ENCODE peak calls at places on chromosomes 16 and 17, in six cellular contexts. G is brain microvascular endothelial cell, I is activated B cell treated with CpG ODN at 0.5 μM for 24 hours, V is pancreas, W is progenitor cell of endocrine pancreas, Y is type B pancreatic cell. P is an unnamed sample.

GRCh38 chr16:47392114-47392513 is 68.7 kb downstream of the ITFG1 start:
- DNase-seq in G (peak; percentile 56), W (no peak), V (no peak), I (no peak), Y (no peak), P (no peak)

GRCh38 chr17:28342313-28342712 is 6.8 kb downstream of the TNFAIP1 start:
- DNase-seq in G (no peak), I (no peak), Y (no peak), W (no peak), V (no peak), P (no peak)

GRCh38 chr17:13509561-13509960 is 92.2 kb downstream of the HS3ST3A1 start:
- DNase-seq in G (no peak), I (no peak), V (no peak), Y (no peak), W (no peak), P (no peak)

GRCh38 chr17:43907425-43907981 is at the start of gene MPP2:
- DNase-seq in I (peak; percentile 42), W (peak; percentile 72), Y (peak; percentile 88), G (peak; percentile 35), V (peak; percentile 87), P (peak; percentile 31)

GRCh38 chr16:57091200-57091989 is 988 bp upstream of the CPNE2 start:
- DNase-seq in W (peak; percentile 26), G (peak; percentile 45), Y (no peak), V (no peak), I (no peak), P (no peak)

GRCh38 chr16:2537451-2538379 is at the start of gene PDPK1:
- DNase-seq in I (peak; percentile 85), Y (peak; percentile 95), V (peak; percentile 97), W (peak; percentile 90), G (peak; percentile 85), P (peak; percentile 92)

GRCh38 chr16:3553138-3553923 is 23.9 kb downstream of the NLRC3 start:
- DNase-seq in Y (no peak), I (no peak), V (no peak), G (no peak), W (no peak), P (no peak)

GRCh38 chr16:22734313-22734869 is 79.6 kb upstream of the HS3ST2 start:
- DNase-seq in Y (no peak), V (no peak), G (no peak), W (no peak), I (no peak), P (no peak)

GRCh38 chr17:64651889-64652288 is 10.2 kb downstream of the SMURF2 start:
- DNase-seq in W (no peak), V (no peak), Y (no peak), G (no peak), I (no peak), P (no peak)

GRCh38 chr17:76132574-76133338 is 8.3 kb downstream of the FOXJ1 start:
- DNase-seq in I (no peak), G (no peak), W (peak; percentile 93), V (peak; percentile 87), Y (no peak), P (no peak)

GRCh38 chr16:50547340-50547865 is 793 bp upstream of the NKD1 start:
- DNase-seq in G (no peak), Y (no peak), W (peak; percentile 22), V (peak; percentile 74), I (peak; percentile 50), P (peak; percentile 64)

GRCh38 chr16:88430524-88431446 is 22.3 kb upstream of the ZFPM1 start:
- DNase-seq in I (peak; percentile 62), W (no peak), G (peak; percentile 8), V (no peak), Y (no peak), P (peak; percentile 52)

GRCh38 chr17:42877037-42877436 is 23.6 kb upstream of the G6PC1 start:
- DNase-seq in G (no peak), V (no peak), I (no peak), Y (no peak), W (no peak), P (no peak)

GRCh38 chr16:22348296-22348695 is 26.1 kb downstream of the CDR2 start:
- DNase-seq in V (no peak), Y (no peak), G (no peak), W (no peak), I (no peak), P (no peak)

GRCh38 chr17:37092041-37092440 is 143.3 kb downstream of the AATF start:
- DNase-seq in Y (no peak), V (no peak), G (no peak), I (no peak), W (no peak), P (no peak)

GRCh38 chr17:37327341-37328090 is 48.3 kb upstream of the C17orf78 start:
- DNase-seq in V (no peak), W (no peak), G (peak; percentile 62), I (no peak), Y (no peak), P (no peak)

DNA sequence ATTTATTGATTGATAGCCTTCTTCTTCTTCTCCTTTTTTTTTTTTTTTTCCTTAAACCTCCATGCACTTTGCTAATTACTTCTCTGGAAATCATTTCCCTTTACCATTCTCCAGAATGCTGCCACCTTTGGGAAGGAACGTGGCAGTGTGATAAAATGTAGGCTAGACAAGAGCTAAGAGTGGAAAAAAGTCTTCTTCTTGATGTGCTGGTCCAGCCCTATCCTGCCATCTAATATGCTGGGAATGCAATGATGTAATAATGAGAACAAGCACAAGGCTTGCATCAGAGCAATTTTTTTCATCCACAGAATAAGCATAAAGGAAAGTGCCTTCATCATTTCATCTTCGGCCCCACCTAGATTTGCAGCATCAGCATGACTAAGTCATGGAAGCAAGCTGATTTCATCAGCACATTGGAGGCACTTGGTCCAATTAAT is 128.7 kb upstream of the ZFHX3 start:
- DNase-seq in Y (no peak), G (peak; percentile 83), I (no peak), V (no peak), W (no peak), P (no peak)
- TF ChIP-seq CTCF in Y (peak; percentile 40), G (peak; percentile 64), I (no peak), V (peak; percentile 23), W (peak; percentile 39), P (no peak)

DNA sequence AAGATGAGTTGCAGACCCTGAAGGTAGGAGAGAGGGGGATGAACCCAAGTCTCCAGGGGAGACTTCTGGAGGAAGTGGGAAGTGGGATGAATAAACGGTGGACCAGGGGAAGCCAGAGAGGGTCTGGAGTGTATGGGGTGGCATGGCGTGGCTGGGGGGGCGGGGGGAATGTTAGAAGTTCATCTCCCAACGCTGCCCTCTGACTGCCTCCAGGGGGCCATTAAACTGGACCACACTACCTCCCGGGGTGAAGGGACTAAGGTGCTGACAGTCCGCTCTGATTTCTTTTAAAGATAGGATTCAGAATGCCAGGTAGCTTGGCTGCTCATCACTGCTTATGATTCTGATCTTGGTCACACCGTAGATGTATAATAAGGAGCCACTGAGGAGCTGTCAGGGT is 21.2 kb downstream of the ST3GAL2 start:
- DNase-seq in V (no peak), G (no peak), I (no peak), W (no peak), Y (no peak), P (no peak)
- TF ChIP-seq CTCF in V (no peak), G (no peak), I (no peak), W (no peak), Y (no peak), P (no peak)

DNA sequence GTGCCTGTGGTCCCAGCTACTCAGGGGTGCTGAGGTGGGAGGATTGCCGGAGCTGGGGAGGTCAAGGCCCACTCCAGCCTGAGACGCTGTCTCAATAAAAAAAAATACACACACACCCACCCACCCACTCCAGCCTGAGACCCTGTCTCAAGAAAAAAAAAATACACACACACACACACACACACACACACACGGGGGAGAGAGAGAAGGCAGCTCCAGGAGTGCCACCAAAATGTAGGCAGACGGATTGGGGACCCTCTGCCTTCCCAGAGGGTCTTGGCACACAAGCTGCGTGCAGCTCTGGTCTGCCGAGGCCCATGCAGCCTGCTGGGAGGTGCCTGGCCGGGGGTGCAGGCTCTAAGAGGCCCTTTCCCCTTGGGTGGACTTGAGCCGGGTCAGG is 5.9 kb upstream of the NUDT16L1 start:
- DNase-seq in W (no peak), I (no peak), Y (no peak), V (no peak), G (no peak), P (no peak)
- TF ChIP-seq CTCF in W (no peak), I (no peak), Y (no peak), V (no peak), G (no peak), P (no peak)

GRCh38 chr17:74297941-74298340 is 23.9 kb downstream of the DNAI2 start:
- DNase-seq in Y (no peak), W (no peak), I (no peak), V (no peak), G (no peak), P (no peak)

GRCh38 chr17:74298690-74299617 is 24.9 kb downstream of the DNAI2 start:
- DNase-seq in I (no peak), Y (no peak), G (no peak), W (no peak), V (no peak), P (no peak)

GRCh38 chr17:74299618-74300009 is 25.6 kb downstream of the DNAI2 start:
- DNase-seq in V (no peak), Y (no peak), G (no peak), I (no peak), W (no peak), P (no peak)

GRCh38 chr17:74295625-74296547 is 21.9 kb downstream of the DNAI2 start:
- DNase-seq in V (peak; percentile 6), W (no peak), G (no peak), I (no peak), Y (no peak), P (no peak)

GRCh38 chr17:74296548-74296936 is 22.5 kb downstream of the DNAI2 start:
- DNase-seq in I (no peak), V (peak; percentile 47), G (peak; percentile 51), Y (no peak), W (peak; percentile 28), P (no peak)
- TF ChIP-seq CTCF in I (no peak), V (peak; percentile 16), G (peak; percentile 68), Y (peak; percentile 80), W (peak; percentile 62), P (peak; percentile 11)

GRCh38 chr17:3447625-3448024 is 14.0 kb upstream of the OR1E2 start:
- DNase-seq in G (no peak), I (no peak), W (no peak), V (no peak), Y (no peak), P (no peak)

GRCh38 chr17:3448059-3448630 is 14.5 kb upstream of the OR1E2 start:
- DNase-seq in Y (no peak), I (no peak), W (no peak), V (no peak), G (no peak), P (no peak)
- TF ChIP-seq CTCF in Y (no peak), I (no peak), W (no peak), V (no peak), G (no peak), P (no peak)

DNA sequence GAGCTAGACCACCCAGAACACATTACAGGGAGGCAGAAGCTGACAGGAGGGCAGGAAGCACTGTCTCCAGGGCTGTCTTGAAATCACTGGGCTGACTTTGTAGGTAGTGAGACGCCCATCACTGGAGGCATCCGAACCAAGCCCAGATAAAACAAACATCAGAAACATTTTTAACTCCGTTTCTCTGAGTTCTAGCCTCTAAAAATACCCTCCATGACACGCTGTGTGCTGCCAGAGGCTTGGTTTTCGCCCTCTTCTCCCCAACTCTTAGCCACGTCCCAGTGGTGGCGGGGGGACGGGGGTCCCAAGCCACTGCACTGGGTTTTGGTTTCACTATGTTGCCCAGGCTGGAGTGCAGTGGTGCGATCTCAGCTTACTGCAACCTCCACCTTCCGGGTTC is 1.2 kb downstream of the CEP295NL start:
- DNase-seq in V (no peak), W (no peak), Y (no peak), I (no peak), G (no peak), P (no peak)
- TF ChIP-seq CTCF in V (no peak), W (no peak), Y (no peak), I (no peak), G (no peak), P (no peak)

GRCh38 chr17:57988301-57989010 is 402 bp upstream of the VEZF1 start:
- DNase-seq in G (peak; percentile 28), Y (no peak), W (no peak), V (peak; percentile 85), I (peak; percentile 82), P (no peak)
- TF ChIP-seq CTCF in G (no peak), Y (no peak), W (no peak), V (no peak), I (no peak), P (no peak)